ENCODE peak calls at places on chromosomes 13 and 19, in five cellular contexts. U, L, R, O and B are unnamed samples.

GRCh38 chr19:15443325-15443724 is 6.4 kb downstream of the WIZ start:
- DNase-seq in U (no peak), L (no peak), R (no peak), O (no peak), B (no peak)

GRCh38 chr13:31201341-31202024 is 1.7 kb downstream of the B3GLCT start:
- DNase-seq in U (no peak), L (no peak), R (no peak), O (no peak), B (no peak)

GRCh38 chr13:43783820-43784219 is 3.0 kb downstream of the ENOX1 start:
- DNase-seq in U (no peak), L (no peak), R (peak), O (no peak), B (no peak)

GRCh38 chr19:19366691-19367396 is 38.6 kb upstream of the GATAD2A start:
- DNase-seq in U (peak), L (peak), R (peak), O (no peak), B (peak)

GRCh38 chr13:114319441-114319871 is 5.2 kb downstream of the CHAMP1 start:
- DNase-seq in U (no peak), L (no peak), R (no peak), O (no peak), B (no peak)

GRCh38 chr13:74825170-74825948 is 656.6 kb downstream of the TBC1D4 start:
- DNase-seq in U (no peak), L (no peak), R (no peak), O (no peak), B (no peak)

GRCh38 chr19:4493929-4494690 is 22.0 kb downstream of the HDGFL2 start:
- DNase-seq in U (no peak), L (no peak), R (no peak), O (no peak), B (no peak)

GRCh38 chr13:102033719-102034446 is 368.0 kb downstream of the FGF14 start:
- DNase-seq in U (no peak), L (no peak), R (no peak), O (no peak), B (no peak)

GRCh38 chr19:3643592-3644313 is 17.2 kb upstream of the CACTIN start:
- DNase-seq in U (no peak), L (no peak), R (no peak), O (no peak), B (no peak)

GRCh38 chr19:4304509-4305252 is at the start of gene FSD1:
- DNase-seq in U (peak), L (no peak), R (peak), O (peak), B (no peak)

GRCh38 chr19:29528350-29528945 is 2.7 kb downstream of the VSTM2B start:
- DNase-seq in U (peak), L (peak), R (peak), O (peak), B (peak)

GRCh38 chr13:79490846-79491245 is 9.9 kb downstream of the NDFIP2 start:
- DNase-seq in U (no peak), L (no peak), R (no peak), O (no peak), B (no peak)